ENCODE peak calls at places on chromosomes 3 and 15, in six cellular contexts. H is fibroblast of the aortic adventitia; M is IMR-90; K is choroid plexus epithelial cell; P is CD4-positive, alpha-beta memory T cell; Y is psoas muscle. N is an unnamed sample.

GRCh38 chr15:85702321-85703230 is 92.1 kb downstream of the KLHL25 start:
- DNase-seq in H (peak; percentile 54), M (peak; percentile 75), K (peak; percentile 74), P (peak; percentile 56), Y (no peak), N (no peak)

GRCh38 chr3:157626817-157627216 is 123.6 kb upstream of the VEPH1 start:
- DNase-seq in H (no peak), M (no peak), K (no peak), P (no peak), Y (no peak), N (peak; percentile 12)

GRCh38 chr3:51386852-51387229 is 1.8 kb downstream of the MANF start:
- DNase-seq in H (no peak), M (no peak), K (no peak), P (no peak), Y (no peak), N (no peak)

GRCh38 chr3:42647821-42648459 is 5.6 kb upstream of the ZBTB47 start:
- DNase-seq in H (no peak), M (no peak), K (peak; percentile 46), P (no peak), Y (no peak), N (no peak)

GRCh38 chr15:81948142-81948709 is 97.6 kb downstream of the MEX3B start:
- DNase-seq in H (no peak), M (no peak), K (no peak), P (no peak), Y (no peak), N (no peak)

GRCh38 chr3:45560270-45561020 is 34.1 kb upstream of the LIMD1 start:
- DNase-seq in H (peak; percentile 82), M (peak; percentile 42), K (peak; percentile 46), P (no peak), Y (peak; percentile 86), N (no peak)

GRCh38 chr3:53045784-53046170 is at the start of gene SFMBT1:
- DNase-seq in H (peak; percentile 34), M (peak; percentile 49), K (peak; percentile 60), P (peak; percentile 72), Y (peak; percentile 72), N (peak; percentile 18)

GRCh38 chr3:37935756-37936666 is 54.6 kb upstream of the VILL start:
- DNase-seq in H (peak; percentile 97), M (peak; percentile 95), K (peak; percentile 98), P (no peak), Y (no peak), N (peak; percentile 61)

GRCh38 chr3:4843619-4844018 is 135.6 kb upstream of the BHLHE40 start:
- DNase-seq in H (no peak), M (no peak), K (no peak), P (no peak), Y (no peak), N (no peak)

GRCh38 chr3:31891876-31892455 is 89.1 kb downstream of the OSBPL10 start:
- DNase-seq in H (no peak), M (no peak), K (no peak), P (no peak), Y (no peak), N (peak; percentile 41)

GRCh38 chr15:90009301-90010063 is 8.4 kb downstream of the ZNF710 start:
- DNase-seq in H (no peak), M (no peak), K (no peak), P (no peak), Y (no peak), N (no peak)

GRCh38 chr15:34365073-34365825 is 1.7 kb downstream of the LPCAT4 start:
- DNase-seq in H (peak; percentile 35), M (no peak), K (no peak), P (no peak), Y (no peak), N (no peak)
- H3K4me3 ChIP-seq in H (peak overlapping the region; percentile 88), M (no peak overlapping the region), K (no peak overlapping the region), P (peak overlapping the region; percentile 84), Y (peak overlapping the region; percentile 98), N (no peak overlapping the region)

GRCh38 chr15:46111730-46112129 is 476.9 kb downstream of the SQOR start:
- DNase-seq in H (no peak), M (no peak), K (no peak), P (no peak), Y (no peak), N (no peak)

GRCh38 chr15:46110755-46111154 is 475.9 kb downstream of the SQOR start:
- DNase-seq in H (no peak), M (no peak), K (no peak), P (no peak), Y (no peak), N (no peak)
- H3K4me3 ChIP-seq in H (no peak overlapping the region), M (no peak overlapping the region), K (no peak overlapping the region), P (no peak overlapping the region), Y (no peak overlapping the region), N (no peak overlapping the region)

GRCh38 chr15:26771168-26771916 is 1.5 kb downstream of the GABRB3 start:
- DNase-seq in H (no peak), M (no peak), K (no peak), P (no peak), Y (peak; percentile 15), N (no peak)

GRCh38 chr15:26773485-26773877 is 615 bp upstream of the GABRB3 start:
- DNase-seq in H (no peak), M (no peak), K (no peak), P (no peak), Y (no peak), N (no peak)

GRCh38 chr15:26772588-26773484 is at the start of gene GABRB3:
- DNase-seq in H (no peak), M (no peak), K (peak; percentile 1), P (no peak), Y (peak; percentile 27), N (no peak)

GRCh38 chr15:26773917-26774316 is 1.1 kb upstream of the GABRB3 start:
- DNase-seq in H (no peak), M (no peak), K (no peak), P (no peak), Y (no peak), N (no peak)

GRCh38 chr15:26771917-26772587 is 814 bp downstream of the GABRB3 start:
- DNase-seq in H (no peak), M (no peak), K (no peak), P (peak; percentile 0), Y (no peak), N (no peak)
- H3K4me3 ChIP-seq in H (no peak overlapping the region), M (no peak overlapping the region), K (no peak overlapping the region), P (no peak overlapping the region), Y (peak overlapping the region; percentile 52), N (no peak overlapping the region)

DNA sequence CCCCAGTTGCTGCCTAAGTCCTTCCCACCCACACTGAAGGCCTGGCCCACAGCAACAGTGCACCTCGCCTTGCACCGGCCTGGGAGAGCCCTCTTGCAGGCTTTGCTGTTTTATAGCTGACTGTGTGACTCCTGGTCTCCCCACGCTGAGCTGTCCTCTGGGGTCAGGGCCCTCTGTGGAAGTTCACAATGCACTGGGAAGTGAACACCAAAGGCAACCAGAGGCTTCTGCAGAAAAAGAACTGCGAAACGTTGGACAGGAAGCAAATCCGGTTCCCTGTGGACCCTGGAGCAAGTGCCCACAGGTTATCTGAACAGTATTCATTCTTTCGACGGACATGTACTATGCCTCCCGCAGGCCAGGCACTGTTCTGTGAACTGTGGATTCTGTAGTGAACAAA is 737 bp upstream of the EPHB1 start:
- DNase-seq in H (no peak), M (no peak), K (no peak), P (no peak), Y (no peak), N (no peak)
- H3K4me3 ChIP-seq in H (no peak overlapping the region), M (no peak overlapping the region), K (no peak overlapping the region), P (no peak overlapping the region), Y (no peak overlapping the region), N (no peak overlapping the region)

GRCh38 chr3:81195483-81195882 is 566.0 kb downstream of the GBE1 start:
- DNase-seq in H (no peak), M (no peak), K (peak; percentile 66), P (no peak), Y (no peak), N (no peak)

GRCh38 chr3:81198766-81199165 is 562.7 kb downstream of the GBE1 start:
- DNase-seq in H (peak; percentile 19), M (no peak), K (no peak), P (no peak), Y (no peak), N (no peak)
- H3K4me3 ChIP-seq in H (no peak overlapping the region), M (no peak overlapping the region), K (no peak overlapping the region), P (no peak overlapping the region), Y (no peak overlapping the region), N (no peak overlapping the region)

GRCh38 chr3:177483182-177483967 is 286.1 kb upstream of the TBL1XR1 start:
- DNase-seq in H (no peak), M (no peak), K (peak; percentile 32), P (no peak), Y (no peak), N (peak; percentile 94)

GRCh38 chr3:177479630-177480029 is 282.3 kb upstream of the TBL1XR1 start:
- DNase-seq in H (no peak), M (no peak), K (no peak), P (no peak), Y (no peak), N (no peak)

GRCh38 chr3:177484206-177484605 is 286.9 kb upstream of the TBL1XR1 start:
- DNase-seq in H (peak; percentile 41), M (no peak), K (no peak), P (no peak), Y (no peak), N (no peak)

GRCh38 chr3:177481329-177481728 is 284.0 kb upstream of the TBL1XR1 start:
- DNase-seq in H (no peak), M (no peak), K (no peak), P (no peak), Y (no peak), N (no peak)

GRCh38 chr3:177482048-177482741 is 284.9 kb upstream of the TBL1XR1 start:
- DNase-seq in H (peak; percentile 40), M (no peak), K (no peak), P (no peak), Y (no peak), N (no peak)
- H3K4me3 ChIP-seq in H (no peak overlapping the region), M (no peak overlapping the region), K (no peak overlapping the region), P (no peak overlapping the region), Y (no peak overlapping the region), N (no peak overlapping the region)

DNA sequence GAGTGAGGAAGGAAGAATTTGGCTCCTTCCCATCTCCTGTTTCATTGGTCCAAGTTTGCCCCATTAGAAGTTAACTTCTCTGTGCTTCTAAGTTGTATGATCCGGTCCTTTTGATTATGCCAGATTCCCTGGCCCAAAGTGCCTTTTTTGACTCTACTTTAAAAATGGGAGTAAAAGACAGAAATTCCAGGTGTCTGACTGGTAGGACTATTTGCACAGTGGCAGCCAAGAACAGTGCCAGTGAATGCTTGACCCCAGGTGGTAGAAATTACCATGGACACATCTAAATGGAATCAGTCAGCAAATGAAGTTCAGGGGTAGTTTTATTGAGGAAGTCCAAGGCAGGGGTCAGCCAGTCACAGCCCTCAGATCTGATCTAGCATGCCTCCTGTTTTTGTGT is 253.5 kb upstream of the TGFBR2 start:
- DNase-seq in H (no peak), M (no peak), K (no peak), P (no peak), Y (no peak), N (no peak)
- H3K4me3 ChIP-seq in H (no peak overlapping the region), M (no peak overlapping the region), K (no peak overlapping the region), P (no peak overlapping the region), Y (no peak overlapping the region), N (no peak overlapping the region)

N was measured in bronchial epithelial cell.